ENCODE peak calls at places on chromosomes 11 and 22, in six cellular contexts. One of them, this sample, is unnamed.
A peak's percentile ranks its signal among the peaks of the same experiment; 100 is the strongest.

GRCh38 chr11:36427876-36428275 is 82.2 kb downstream of the TRAF6 start:
- DNase-seq in HFF-Myc: no peak
- DNase-seq in erythroblast: no peak
- DNase-seq in activated effector memory CD4-positive, alpha-beta T cell treated with Interleukin-2 at 50 U/mL for 16 hours: no peak
- DNase-seq in activated CD8-positive, alpha-beta memory T cell treated with anti-CD3 and anti-CD28 coated beads for 4 hours: no peak
- DNase-seq in neural crest cell: no peak
- DNase-seq in this sample: no peak

GRCh38 chr11:65584102-65584501 is 8.2 kb downstream of the EHBP1L1 start:
- DNase-seq in HFF-Myc: no peak
- DNase-seq in erythroblast: no peak
- DNase-seq in activated effector memory CD4-positive, alpha-beta T cell treated with Interleukin-2 at 50 U/mL for 16 hours: no peak
- DNase-seq in activated CD8-positive, alpha-beta memory T cell treated with anti-CD3 and anti-CD28 coated beads for 4 hours: no peak
- DNase-seq in neural crest cell: no peak
- DNase-seq in this sample: no peak

GRCh38 chr11:19955660-19956059 is 204.6 kb downstream of the DBX1 start:
- DNase-seq in HFF-Myc: no peak
- DNase-seq in erythroblast: no peak
- DNase-seq in activated effector memory CD4-positive, alpha-beta T cell treated with Interleukin-2 at 50 U/mL for 16 hours: no peak
- DNase-seq in activated CD8-positive, alpha-beta memory T cell treated with anti-CD3 and anti-CD28 coated beads for 4 hours: no peak
- DNase-seq in neural crest cell: no peak
- DNase-seq in this sample: no peak

GRCh38 chr11:96134622-96135021 is 208.4 kb downstream of the MAML2 start:
- DNase-seq in HFF-Myc: no peak
- DNase-seq in erythroblast: no peak
- DNase-seq in activated effector memory CD4-positive, alpha-beta T cell treated with Interleukin-2 at 50 U/mL for 16 hours: no peak
- DNase-seq in activated CD8-positive, alpha-beta memory T cell treated with anti-CD3 and anti-CD28 coated beads for 4 hours: no peak
- DNase-seq in neural crest cell: no peak
- DNase-seq in this sample: no peak

GRCh38 chr22:26892401-26893033 is 235.1 kb downstream of the MIAT start:
- DNase-seq in HFF-Myc: no peak
- DNase-seq in erythroblast: no peak
- DNase-seq in activated effector memory CD4-positive, alpha-beta T cell treated with Interleukin-2 at 50 U/mL for 16 hours: no peak
- DNase-seq in activated CD8-positive, alpha-beta memory T cell treated with anti-CD3 and anti-CD28 coated beads for 4 hours: no peak
- DNase-seq in neural crest cell: no peak
- DNase-seq in this sample: peak; percentile 29

GRCh38 chr11:87097582-87097981 is 59.8 kb downstream of the TMEM135 start:
- DNase-seq in HFF-Myc: no peak
- DNase-seq in erythroblast: peak; percentile 79
- DNase-seq in activated effector memory CD4-positive, alpha-beta T cell treated with Interleukin-2 at 50 U/mL for 16 hours: peak; percentile 7
- DNase-seq in activated CD8-positive, alpha-beta memory T cell treated with anti-CD3 and anti-CD28 coated beads for 4 hours: no peak
- DNase-seq in neural crest cell: peak; percentile 19
- DNase-seq in this sample: peak; percentile 52

GRCh38 chr22:41996826-41997225 is 1.8 kb upstream of the WBP2NL start:
- DNase-seq in HFF-Myc: no peak
- DNase-seq in erythroblast: no peak
- DNase-seq in activated effector memory CD4-positive, alpha-beta T cell treated with Interleukin-2 at 50 U/mL for 16 hours: no peak
- DNase-seq in activated CD8-positive, alpha-beta memory T cell treated with anti-CD3 and anti-CD28 coated beads for 4 hours: no peak
- DNase-seq in neural crest cell: no peak
- DNase-seq in this sample: no peak

GRCh38 chr11:60251485-60252207 is 8.7 kb upstream of the MS4A4E start:
- DNase-seq in HFF-Myc: no peak
- DNase-seq in erythroblast: peak; percentile 57
- DNase-seq in activated effector memory CD4-positive, alpha-beta T cell treated with Interleukin-2 at 50 U/mL for 16 hours: no peak
- DNase-seq in activated CD8-positive, alpha-beta memory T cell treated with anti-CD3 and anti-CD28 coated beads for 4 hours: no peak
- DNase-seq in neural crest cell: peak; percentile 14
- DNase-seq in this sample: peak; percentile 49

GRCh38 chr22:26004477-26004876 is 164.8 kb upstream of the SEZ6L start:
- DNase-seq in HFF-Myc: no peak
- DNase-seq in erythroblast: no peak
- DNase-seq in activated effector memory CD4-positive, alpha-beta T cell treated with Interleukin-2 at 50 U/mL for 16 hours: no peak
- DNase-seq in activated CD8-positive, alpha-beta memory T cell treated with anti-CD3 and anti-CD28 coated beads for 4 hours: no peak
- DNase-seq in neural crest cell: no peak
- DNase-seq in this sample: no peak

GRCh38 chr11:65410936-65411680 is 11.5 kb upstream of the NEAT1 start:
- DNase-seq in HFF-Myc: no peak
- DNase-seq in erythroblast: no peak
- DNase-seq in activated effector memory CD4-positive, alpha-beta T cell treated with Interleukin-2 at 50 U/mL for 16 hours: no peak
- DNase-seq in activated CD8-positive, alpha-beta memory T cell treated with anti-CD3 and anti-CD28 coated beads for 4 hours: no peak
- DNase-seq in neural crest cell: no peak
- DNase-seq in this sample: no peak

GRCh38 chr11:74371269-74372039 is 26.8 kb downstream of the PGM2L1 start:
- DNase-seq in HFF-Myc: peak; percentile 27
- DNase-seq in erythroblast: no peak
- DNase-seq in activated effector memory CD4-positive, alpha-beta T cell treated with Interleukin-2 at 50 U/mL for 16 hours: no peak
- DNase-seq in activated CD8-positive, alpha-beta memory T cell treated with anti-CD3 and anti-CD28 coated beads for 4 hours: no peak
- DNase-seq in neural crest cell: no peak
- DNase-seq in this sample: no peak

GRCh38 chr11:111532365-111532709 is 8.2 kb upstream of the LAYN start:
- DNase-seq in HFF-Myc: no peak
- DNase-seq in erythroblast: no peak
- DNase-seq in activated effector memory CD4-positive, alpha-beta T cell treated with Interleukin-2 at 50 U/mL for 16 hours: no peak
- DNase-seq in activated CD8-positive, alpha-beta memory T cell treated with anti-CD3 and anti-CD28 coated beads for 4 hours: no peak
- DNase-seq in neural crest cell: no peak
- DNase-seq in this sample: no peak

GRCh38 chr22:26635117-26635516 is 13.4 kb downstream of the CRYBA4 start:
- DNase-seq in HFF-Myc: no peak
- DNase-seq in erythroblast: no peak
- DNase-seq in activated effector memory CD4-positive, alpha-beta T cell treated with Interleukin-2 at 50 U/mL for 16 hours: no peak
- DNase-seq in activated CD8-positive, alpha-beta memory T cell treated with anti-CD3 and anti-CD28 coated beads for 4 hours: no peak
- DNase-seq in neural crest cell: no peak
- DNase-seq in this sample: no peak

GRCh38 chr22:38292694-38293093 is 19.9 kb upstream of the TMEM184B start:
- DNase-seq in HFF-Myc: no peak
- DNase-seq in erythroblast: no peak
- DNase-seq in activated effector memory CD4-positive, alpha-beta T cell treated with Interleukin-2 at 50 U/mL for 16 hours: no peak
- DNase-seq in activated CD8-positive, alpha-beta memory T cell treated with anti-CD3 and anti-CD28 coated beads for 4 hours: no peak
- DNase-seq in neural crest cell: no peak
- DNase-seq in this sample: no peak

GRCh38 chr11:306645-307371 is 808 bp upstream of the IFITM2 start:
- DNase-seq in HFF-Myc: no peak
- DNase-seq in erythroblast: no peak
- DNase-seq in activated effector memory CD4-positive, alpha-beta T cell treated with Interleukin-2 at 50 U/mL for 16 hours: no peak
- DNase-seq in activated CD8-positive, alpha-beta memory T cell treated with anti-CD3 and anti-CD28 coated beads for 4 hours: no peak
- DNase-seq in neural crest cell: no peak
- DNase-seq in this sample: no peak

GRCh38 chr11:128318856-128319474 is 268.4 kb downstream of the ETS1 start:
- DNase-seq in HFF-Myc: no peak
- DNase-seq in erythroblast: no peak
- DNase-seq in activated effector memory CD4-positive, alpha-beta T cell treated with Interleukin-2 at 50 U/mL for 16 hours: peak; percentile 39
- DNase-seq in activated CD8-positive, alpha-beta memory T cell treated with anti-CD3 and anti-CD28 coated beads for 4 hours: peak; percentile 59
- DNase-seq in neural crest cell: no peak
- DNase-seq in this sample: no peak

GRCh38 chr22:46961591-46962290 is 199.3 kb downstream of the TBC1D22A start:
- DNase-seq in HFF-Myc: no peak
- DNase-seq in erythroblast: no peak
- DNase-seq in activated effector memory CD4-positive, alpha-beta T cell treated with Interleukin-2 at 50 U/mL for 16 hours: no peak
- DNase-seq in activated CD8-positive, alpha-beta memory T cell treated with anti-CD3 and anti-CD28 coated beads for 4 hours: no peak
- DNase-seq in neural crest cell: no peak
- DNase-seq in this sample: no peak

GRCh38 chr11:128572965-128573364 is 14.4 kb downstream of the ETS1 start:
- DNase-seq in HFF-Myc: no peak
- DNase-seq in erythroblast: no peak
- DNase-seq in activated effector memory CD4-positive, alpha-beta T cell treated with Interleukin-2 at 50 U/mL for 16 hours: no peak
- DNase-seq in activated CD8-positive, alpha-beta memory T cell treated with anti-CD3 and anti-CD28 coated beads for 4 hours: no peak
- DNase-seq in neural crest cell: no peak
- DNase-seq in this sample: no peak

GRCh38 chr11:78156081-78156844 is 16.8 kb upstream of the ALG8 start:
- DNase-seq in HFF-Myc: no peak
- DNase-seq in erythroblast: no peak
- DNase-seq in activated effector memory CD4-positive, alpha-beta T cell treated with Interleukin-2 at 50 U/mL for 16 hours: no peak
- DNase-seq in activated CD8-positive, alpha-beta memory T cell treated with anti-CD3 and anti-CD28 coated beads for 4 hours: no peak
- DNase-seq in neural crest cell: no peak
- DNase-seq in this sample: no peak

GRCh38 chr22:24601217-24602104 is 1.5 kb upstream of the GGT1 start:
- DNase-seq in HFF-Myc: no peak
- DNase-seq in erythroblast: peak; percentile 74
- DNase-seq in activated effector memory CD4-positive, alpha-beta T cell treated with Interleukin-2 at 50 U/mL for 16 hours: no peak
- DNase-seq in activated CD8-positive, alpha-beta memory T cell treated with anti-CD3 and anti-CD28 coated beads for 4 hours: no peak
- DNase-seq in neural crest cell: no peak
- DNase-seq in this sample: no peak

GRCh38 chr11:27473017-27473406 is 422 bp upstream of the LGR4 start:
- DNase-seq in HFF-Myc: no peak
- DNase-seq in erythroblast: no peak
- DNase-seq in activated effector memory CD4-positive, alpha-beta T cell treated with Interleukin-2 at 50 U/mL for 16 hours: no peak
- DNase-seq in activated CD8-positive, alpha-beta memory T cell treated with anti-CD3 and anti-CD28 coated beads for 4 hours: no peak
- DNase-seq in neural crest cell: no peak
- DNase-seq in this sample: no peak

GRCh38 chr11:124935548-124936514 is at the start of gene HEPACAM:
- DNase-seq in HFF-Myc: no peak
- DNase-seq in erythroblast: no peak
- DNase-seq in activated effector memory CD4-positive, alpha-beta T cell treated with Interleukin-2 at 50 U/mL for 16 hours: no peak
- DNase-seq in activated CD8-positive, alpha-beta memory T cell treated with anti-CD3 and anti-CD28 coated beads for 4 hours: no peak
- DNase-seq in neural crest cell: no peak
- DNase-seq in this sample: no peak

GRCh38 chr11:65540290-65541092 is 15.6 kb downstream of the SCYL1 start:
- DNase-seq in HFF-Myc: peak; percentile 35
- DNase-seq in erythroblast: peak; percentile 96
- DNase-seq in activated effector memory CD4-positive, alpha-beta T cell treated with Interleukin-2 at 50 U/mL for 16 hours: peak; percentile 91
- DNase-seq in activated CD8-positive, alpha-beta memory T cell treated with anti-CD3 and anti-CD28 coated beads for 4 hours: peak; percentile 69
- DNase-seq in neural crest cell: peak; percentile 71
- DNase-seq in this sample: peak; percentile 96

GRCh38 chr11:63683133-63683991 is 2.1 kb downstream of the RTN3 start:
- DNase-seq in HFF-Myc: no peak
- DNase-seq in erythroblast: peak; percentile 85
- DNase-seq in activated effector memory CD4-positive, alpha-beta T cell treated with Interleukin-2 at 50 U/mL for 16 hours: no peak
- DNase-seq in activated CD8-positive, alpha-beta memory T cell treated with anti-CD3 and anti-CD28 coated beads for 4 hours: no peak
- DNase-seq in neural crest cell: no peak
- DNase-seq in this sample: no peak

GRCh38 chr22:44752285-44753188 is at the start of gene ARHGAP8:
- DNase-seq in HFF-Myc: no peak
- DNase-seq in erythroblast: no peak
- DNase-seq in activated effector memory CD4-positive, alpha-beta T cell treated with Interleukin-2 at 50 U/mL for 16 hours: no peak
- DNase-seq in activated CD8-positive, alpha-beta memory T cell treated with anti-CD3 and anti-CD28 coated beads for 4 hours: no peak
- DNase-seq in neural crest cell: no peak
- DNase-seq in this sample: peak; percentile 56

GRCh38 chr11:1335811-1336761 is 26.7 kb upstream of the TOLLIP start:
- DNase-seq in HFF-Myc: no peak
- DNase-seq in erythroblast: peak; percentile 81
- DNase-seq in activated effector memory CD4-positive, alpha-beta T cell treated with Interleukin-2 at 50 U/mL for 16 hours: peak; percentile 37
- DNase-seq in activated CD8-positive, alpha-beta memory T cell treated with anti-CD3 and anti-CD28 coated beads for 4 hours: no peak
- DNase-seq in neural crest cell: peak; percentile 58
- DNase-seq in this sample: peak; percentile 83

GRCh38 chr22:24514241-24515024 is 19.3 kb downstream of the UPB1 start:
- DNase-seq in HFF-Myc: no peak
- DNase-seq in erythroblast: no peak
- DNase-seq in activated effector memory CD4-positive, alpha-beta T cell treated with Interleukin-2 at 50 U/mL for 16 hours: no peak
- DNase-seq in activated CD8-positive, alpha-beta memory T cell treated with anti-CD3 and anti-CD28 coated beads for 4 hours: no peak
- DNase-seq in neural crest cell: no peak
- DNase-seq in this sample: no peak